ENCODE peak calls at places on chromosomes 6 and 20, in five cellular contexts. I, K, Y, M and W are unnamed samples.

GRCh38 chr20:62891111-62891510 is 29.5 kb upstream of the TCFL5 start:
- DNase-seq in I (no peak), K (no peak), Y (peak), M (no peak), W (no peak)

GRCh38 chr6:25025248-25025918 is 89.6 kb upstream of the RIPOR2 start:
- DNase-seq in I (no peak), K (no peak), Y (no peak), M (no peak), W (no peak)

GRCh38 chr6:6981923-6982322 is 125.8 kb upstream of the RREB1 start:
- DNase-seq in I (no peak), K (no peak), Y (no peak), M (no peak), W (no peak)

GRCh38 chr20:32418376-32418775 is 60.2 kb downstream of the ASXL1 start:
- DNase-seq in I (no peak), K (no peak), Y (no peak), M (no peak), W (no peak)

GRCh38 chr20:5156670-5157448 is 30.1 kb downstream of the CDS2 start:
- DNase-seq in I (peak), K (no peak), Y (no peak), M (no peak), W (no peak)

GRCh38 chr6:10792101-10792500 is 44.5 kb downstream of the TMEM14B start:
- DNase-seq in I (no peak), K (no peak), Y (no peak), M (no peak), W (no peak)

GRCh38 chr6:129370268-129370916 is 339.6 kb downstream of the ARHGAP18 start:
- DNase-seq in I (peak), K (peak), Y (peak), M (peak), W (no peak)

GRCh38 chr6:76275746-76276145 is 203.3 kb upstream of the IMPG1 start:
- DNase-seq in I (no peak), K (no peak), Y (no peak), M (no peak), W (no peak)

GRCh38 chr6:43125555-43125954 is 45.5 kb upstream of the SRF start:
- DNase-seq in I (no peak), K (no peak), Y (no peak), M (no peak), W (no peak)

GRCh38 chr6:21965953-21966539 is 330.8 kb downstream of the PRL start:
- DNase-seq in I (no peak), K (no peak), Y (no peak), M (no peak), W (no peak)

GRCh38 chr6:87879144-87879861 is 168.3 kb upstream of the SPACA1 start:
- DNase-seq in I (peak), K (no peak), Y (no peak), M (no peak), W (no peak)

GRCh38 chr6:156262014-156262413 is 515.2 kb upstream of the ARID1B start:
- DNase-seq in I (no peak), K (no peak), Y (no peak), M (no peak), W (no peak)

GRCh38 chr6:167898673-167899311 is 72.1 kb downstream of the AFDN start:
- DNase-seq in I (peak), K (peak), Y (no peak), M (no peak), W (no peak)

GRCh38 chr6:18485660-18486435 is 98.7 kb downstream of the RNF144B start:
- DNase-seq in I (no peak), K (no peak), Y (no peak), M (no peak), W (no peak)

GRCh38 chr6:136533487-136533886 is 16.7 kb downstream of the MAP7 start:
- DNase-seq in I (no peak), K (no peak), Y (no peak), M (no peak), W (no peak)

GRCh38 chr6:135212020-135212806 is 31.1 kb downstream of the MYB start:
- DNase-seq in I (peak), K (peak), Y (no peak), M (no peak), W (no peak)

GRCh38 chr6:137309078-137309762 is 90.0 kb upstream of the IFNGR1 start:
- DNase-seq in I (peak), K (peak), Y (peak), M (no peak), W (no peak)

GRCh38 chr6:10745116-10745515 is 2.5 kb upstream of the TMEM14B start:
- DNase-seq in I (no peak), K (no peak), Y (no peak), M (no peak), W (no peak)

GRCh38 chr6:134436281-134436815 is 118.4 kb upstream of the SGK1 start:
- DNase-seq in I (peak), K (peak), Y (peak), M (no peak), W (peak)

GRCh38 chr6:125117818-125118217 is 35.8 kb upstream of the TPD52L1 start:
- DNase-seq in I (no peak), K (no peak), Y (no peak), M (no peak), W (no peak)

GRCh38 chr6:165602291-165602690 is 60.8 kb downstream of the PDE10A start:
- DNase-seq in I (no peak), K (no peak), Y (no peak), M (no peak), W (no peak)

GRCh38 chr20:57613481-57613921 is 6.7 kb downstream of the ZBP1 start:
- DNase-seq in I (no peak), K (no peak), Y (no peak), M (no peak), W (no peak)